ENCODE peak calls at places on chromosomes 5 and 9, in four cellular contexts. C, Y, G and E are unnamed samples.
A peak's percentile ranks its signal among the peaks of the same experiment; 100 is the strongest.

GRCh38 chr9:98780059-98780749 is 16.2 kb downstream of the ANKS6 start:
- DNase-seq in C (no peak), Y (no peak), G (no peak), E (no peak)

GRCh38 chr9:18056993-18057369 is 417.0 kb upstream of the ADAMTSL1 start:
- DNase-seq in C (no peak), G (no peak), Y (no peak), E (no peak)

GRCh38 chr5:74767579-74767913 is 497 bp downstream of the NSA2 start:
- DNase-seq in G (peak; percentile 61), Y (no peak), C (no peak), E (no peak)

GRCh38 chr5:78657201-78657600 is 8.6 kb upstream of the LHFPL2 start:
- DNase-seq in Y (no peak), G (no peak), C (no peak), E (no peak)

GRCh38 chr5:113218906-113219517 is 215.8 kb downstream of the TSSK1B start:
- DNase-seq in Y (no peak), C (no peak), G (no peak), E (no peak)

GRCh38 chr9:127503379-127503921 is 52.1 kb downstream of the LRSAM1 start:
- DNase-seq in G (no peak), Y (no peak), C (no peak), E (no peak)

GRCh38 chr5:34022131-34022705 is 14.4 kb upstream of the AMACR start:
- DNase-seq in C (no peak), Y (no peak), G (no peak), E (no peak)

GRCh38 chr9:93955356-93956182 is 414 bp upstream of the BARX1 start:
- DNase-seq in Y (no peak), G (no peak), C (no peak), E (no peak)

GRCh38 chr5:169302491-169303118 is 1.7 kb upstream of the SLIT3 start:
- DNase-seq in Y (peak; percentile 67), G (peak; percentile 85), C (peak; percentile 65), E (peak; percentile 79)

GRCh38 chr9:35798658-35799366 is 7.4 kb downstream of the NPR2 start:
- DNase-seq in C (no peak), G (no peak), Y (peak; percentile 40), E (no peak)

GRCh38 chr5:179919487-179920060 is 11.9 kb upstream of the TBC1D9B start:
- DNase-seq in C (no peak), Y (no peak), G (peak; percentile 6), E (no peak)

GRCh38 chr5:29412979-29413378 is 1780.5 kb upstream of the CDH6 start:
- DNase-seq in C (no peak), Y (no peak), G (no peak), E (no peak)

GRCh38 chr5:5719292-5719691 is 296.8 kb downstream of the ICE1 start:
- DNase-seq in Y (no peak), G (no peak), C (no peak), E (no peak)

GRCh38 chr9:111630182-111631070 is 708 bp upstream of the DNAJC25 start:
- DNase-seq in G (no peak), C (no peak), Y (no peak), E (no peak)

GRCh38 chr5:31771500-31771899 is 132.6 kb downstream of the PDZD2 start:
- DNase-seq in C (no peak), Y (no peak), G (no peak), E (no peak)

DNA sequence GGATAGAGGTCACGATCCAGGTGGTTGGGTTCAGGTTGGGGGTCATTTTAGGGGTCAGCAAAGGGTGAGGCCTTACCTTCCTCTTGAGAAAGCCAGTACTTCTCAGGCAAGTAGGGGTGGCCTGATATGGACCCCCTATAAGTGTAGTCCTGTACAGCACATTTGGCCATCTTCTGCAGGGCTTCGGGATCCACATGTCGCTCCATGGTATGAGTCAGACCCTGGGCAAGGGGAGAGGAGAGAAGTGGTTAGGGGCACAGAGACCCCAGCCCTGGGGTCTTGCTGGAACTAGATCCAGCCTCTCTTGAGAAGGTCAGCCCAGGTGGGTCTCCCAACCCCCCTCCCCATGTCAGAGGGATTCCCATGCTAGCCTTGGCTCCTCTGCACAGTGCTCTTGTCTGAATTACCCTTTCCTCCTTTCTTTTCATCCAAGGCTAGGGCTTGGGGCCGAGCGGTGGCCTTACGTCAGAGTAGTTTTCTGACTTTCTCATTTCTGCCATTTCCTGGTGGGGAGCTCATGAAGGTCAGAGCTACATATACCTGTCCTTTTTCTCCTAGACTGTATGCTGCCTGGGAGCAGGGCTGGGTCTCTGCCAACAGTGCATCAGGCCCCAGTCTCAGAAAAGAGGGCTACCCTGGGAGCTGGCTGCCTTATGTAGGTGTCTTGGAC is 9.0 kb upstream of the MYORG start:
- DNase-seq in Y (no peak), C (no peak), G (no peak), E (no peak)
- H3K4me3 ChIP-seq in Y (no peak overlapping the region), C (no peak overlapping the region), G (no peak overlapping the region), E (no peak overlapping the region)

DNA sequence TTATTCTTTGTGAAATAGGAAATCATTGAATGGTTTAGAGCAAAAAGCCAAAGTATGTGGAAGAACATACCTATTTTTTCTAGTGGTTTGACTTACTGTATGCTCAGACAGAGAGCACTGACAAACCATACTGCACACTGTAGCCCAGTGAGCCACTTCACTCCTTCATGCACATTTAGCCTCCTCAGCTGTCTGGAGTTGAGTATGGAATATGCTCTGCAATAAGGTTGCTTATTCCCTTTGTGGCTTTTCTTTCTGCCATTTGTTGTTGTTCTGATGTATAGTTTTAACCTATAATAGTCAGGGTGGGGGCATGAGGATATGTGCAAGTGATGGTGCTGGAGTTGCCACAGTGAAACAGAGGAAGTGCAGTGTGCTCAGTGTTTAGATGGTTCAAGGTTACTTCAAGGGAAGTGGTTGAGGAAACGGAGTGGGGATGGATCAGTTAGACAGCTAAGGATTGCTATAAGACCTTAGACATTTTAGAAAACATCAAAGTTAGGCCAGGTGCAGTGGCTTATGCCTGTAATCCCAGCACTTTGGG is 100.7 kb downstream of the CDC42SE2 start:
- DNase-seq in Y (no peak), C (no peak), G (no peak), E (no peak)
- H3K27ac ChIP-seq in Y (no peak overlapping the region), C (no peak overlapping the region), G (no peak overlapping the region), E (no peak overlapping the region)

GRCh38 chr9:17024129-17024528 is 110.7 kb upstream of the CNTLN start:
- DNase-seq in Y (no peak), C (no peak), G (no peak), E (no peak)
- TF ChIP-seq POLR2A in Y (no peak), C (no peak), G (no peak), E (no peak)

DNA sequence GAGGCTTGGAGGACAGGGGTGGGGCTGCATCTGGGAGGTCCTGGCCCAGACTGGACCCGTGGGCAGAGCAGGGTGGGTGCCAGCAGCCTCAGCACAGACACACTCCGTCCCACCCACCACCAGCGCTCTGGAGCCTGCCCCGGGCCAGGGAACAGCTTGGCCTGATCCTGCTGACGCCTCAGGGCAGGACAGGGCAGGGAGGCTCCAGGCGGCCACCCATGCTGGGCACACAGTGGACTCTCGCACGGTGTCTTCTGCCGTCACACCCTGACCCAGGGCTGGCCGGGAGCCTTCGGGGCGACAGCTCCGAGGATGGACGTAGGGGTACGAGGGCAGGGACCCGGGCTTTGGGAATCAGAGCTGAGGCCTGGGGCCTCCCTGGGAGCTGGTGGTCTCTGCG is 8.2 kb upstream of the PTGDS start:
- DNase-seq in Y (no peak), C (no peak), G (peak; percentile 64), E (no peak)
- H3K4me3 ChIP-seq in Y (no peak overlapping the region), C (no peak overlapping the region), G (no peak overlapping the region), E (no peak overlapping the region)

GRCh38 chr5:131759704-131760103 is 37.1 kb downstream of the FNIP1 start:
- DNase-seq in Y (no peak), C (no peak), G (no peak), E (no peak)

GRCh38 chr5:131754363-131754762 is 42.5 kb downstream of the FNIP1 start:
- DNase-seq in G (no peak), Y (no peak), C (no peak), E (no peak)

GRCh38 chr5:131757830-131758519 is 38.8 kb downstream of the FNIP1 start:
- DNase-seq in C (no peak), Y (no peak), G (no peak), E (no peak)

GRCh38 chr5:131758520-131758900 is 38.3 kb downstream of the FNIP1 start:
- DNase-seq in C (no peak), Y (no peak), G (no peak), E (no peak)

DNA sequence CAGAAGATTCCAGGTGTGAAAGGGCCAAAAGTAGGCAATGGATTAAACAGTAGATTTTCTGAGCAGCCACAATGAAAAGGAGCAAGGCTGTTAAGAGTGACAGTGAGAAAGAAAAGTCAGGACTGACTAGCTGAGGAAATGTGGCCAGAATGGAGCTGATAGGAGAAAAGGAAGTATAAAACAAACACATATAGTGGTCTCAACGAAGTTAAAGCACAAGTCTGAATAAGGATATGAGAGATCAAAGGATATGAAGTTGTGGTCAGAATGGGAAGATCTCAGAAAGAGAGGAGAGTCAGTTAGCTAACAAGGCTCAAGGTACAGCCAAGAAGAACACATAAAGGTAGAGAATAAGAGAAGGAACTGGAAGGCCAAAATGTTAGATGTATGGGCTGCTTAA is 39.9 kb downstream of the FNIP1 start:
- DNase-seq in C (no peak), G (no peak), Y (no peak), E (no peak)
- H3K27ac ChIP-seq in C (peak overlapping the region; percentile 74), G (no peak overlapping the region), Y (peak overlapping the region; percentile 64), E (no peak overlapping the region)

GRCh38 chr5:131209175-131209505 is 38.4 kb downstream of the LYRM7 start:
- DNase-seq in G (no peak), Y (no peak), C (no peak), E (no peak)

GRCh38 chr5:131212471-131213021 is 41.8 kb downstream of the LYRM7 start:
- DNase-seq in Y (no peak), G (no peak), C (no peak), E (no peak)

GRCh38 chr5:131211669-131212068 is 40.9 kb downstream of the LYRM7 start:
- DNase-seq in C (no peak), Y (no peak), G (no peak), E (no peak)

GRCh38 chr5:131206772-131207171 is 36.0 kb downstream of the LYRM7 start:
- DNase-seq in Y (no peak), G (no peak), C (no peak), E (no peak)

DNA sequence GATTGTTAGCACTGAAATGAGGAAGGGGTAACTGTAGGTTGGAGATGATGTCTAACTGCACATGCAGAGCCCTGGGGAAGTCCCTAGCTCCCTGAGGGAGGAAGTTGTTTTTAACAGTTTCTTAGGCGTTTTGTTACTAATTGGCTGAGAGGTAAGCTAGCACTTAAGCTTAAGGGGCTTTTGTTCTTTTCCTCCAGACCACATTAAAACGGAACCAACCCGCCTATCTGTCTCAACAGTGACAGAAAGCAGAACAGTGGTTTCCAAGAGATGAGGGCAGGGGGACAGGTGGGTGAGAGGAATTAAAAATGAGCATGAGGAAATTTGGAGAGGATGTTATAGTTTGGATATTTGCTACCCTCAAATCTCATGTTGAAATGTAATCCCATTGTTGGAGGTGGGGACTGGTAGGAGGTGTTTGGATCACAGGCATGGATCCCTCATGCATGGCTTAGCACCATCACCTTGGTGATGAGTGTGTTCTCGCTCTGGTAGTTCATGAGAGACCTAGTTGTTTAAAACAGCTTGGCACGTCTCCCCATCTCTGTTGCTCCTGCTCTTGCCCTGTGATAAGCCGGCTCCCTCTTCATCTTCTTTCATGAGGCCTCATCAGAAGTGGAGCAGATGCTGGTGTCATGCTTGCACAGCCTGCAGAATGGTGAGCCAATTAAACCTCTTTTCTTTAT is 38.9 kb downstream of the LYRM7 start:
- DNase-seq in Y (no peak), C (no peak), G (no peak), E (no peak)
- TF ChIP-seq POLR2A in Y (no peak), C (no peak), G (no peak), E (no peak)

GRCh38 chr5:107263387-107264003 is 407.2 kb downstream of the EFNA5 start:
- DNase-seq in C (no peak), Y (no peak), G (no peak), E (no peak)
- H3K4me3 ChIP-seq in C (no peak overlapping the region), Y (no peak overlapping the region), G (no peak overlapping the region), E (no peak overlapping the region)